ENCODE peak calls at places on chromosomes 1 and 21, in eight cellular contexts. C is uterus, D is T-cell, U is foreskin fibroblast, I is NCI-H187, Q is Peyer's patch, M is NT2/D1, V is mesendoderm. E is an unnamed sample.
A peak's percentile ranks its signal among the peaks of the same experiment; 100 is the strongest.

GRCh38 chr1:201509601-201510374 is 2.9 kb upstream of the CSRP1 start:
- DNase-seq in M (no peak), Q (no peak), V (no peak), C (no peak), D (no peak), I (no peak), U (no peak), E (no peak)

GRCh38 chr1:18731591-18732235 is 101.1 kb downstream of the PAX7 start:
- DNase-seq in D (no peak), I (no peak), C (no peak), V (peak; percentile 64), Q (no peak), M (no peak), U (no peak), E (no peak)

GRCh38 chr1:37793773-37794371 is at the start of gene MANEAL:
- DNase-seq in Q (peak; percentile 62), I (peak; percentile 20), M (no peak), C (no peak), D (no peak), U (peak; percentile 79), V (peak; percentile 59), E (no peak)

GRCh38 chr21:31475223-31475622 is 131.2 kb upstream of the TIAM1 start:
- DNase-seq in I (no peak), D (no peak), M (no peak), C (no peak), V (no peak), U (no peak), Q (no peak), E (no peak)

GRCh38 chr1:181986907-181987305 is 74.6 kb downstream of the ZNF648 start:
- DNase-seq in U (no peak), Q (no peak), C (no peak), V (no peak), D (no peak), I (no peak), M (no peak), E (no peak)

GRCh38 chr1:166573199-166573598 is 266.1 kb upstream of the POGK start:
- DNase-seq in D (no peak), U (no peak), V (no peak), Q (no peak), I (no peak), M (no peak), C (no peak), E (no peak)

GRCh38 chr1:48105167-48105566 is 108.0 kb upstream of the TRABD2B start:
- DNase-seq in Q (no peak), M (no peak), I (no peak), V (peak; percentile 28), U (peak; percentile 20), D (no peak), C (no peak), E (no peak)

GRCh38 chr21:31731112-31731801 is 661 bp downstream of the SCAF4 start:
- DNase-seq in V (peak; percentile 72), I (no peak), Q (peak; percentile 86), M (no peak), C (peak; percentile 38), D (peak; percentile 44), U (peak; percentile 57), E (no peak)

GRCh38 chr1:98315309-98315708 is 346.2 kb upstream of the SNX7 start:
- DNase-seq in V (no peak), D (no peak), Q (no peak), U (peak; percentile 85), C (no peak), I (no peak), M (no peak), E (no peak)

GRCh38 chr1:230277201-230277771 is 148.8 kb downstream of the PGBD5 start:
- DNase-seq in I (peak; percentile 39), U (no peak), C (peak; percentile 6), M (peak; percentile 98), Q (peak; percentile 76), V (peak; percentile 91), D (peak; percentile 17), E (no peak)

GRCh38 chr21:41883582-41883981 is 4.4 kb upstream of the PRDM15 start:
- DNase-seq in U (peak; percentile 11), Q (no peak), M (no peak), I (no peak), D (no peak), C (no peak), V (no peak), E (no peak)

GRCh38 chr21:16794944-16795343 is 717.9 kb upstream of the CXADR start:
- DNase-seq in U (peak; percentile 97), V (peak; percentile 11), D (no peak), I (no peak), C (peak; percentile 40), M (no peak), Q (no peak), E (no peak)

GRCh38 chr1:234823191-234824176 is 213.5 kb upstream of the IRF2BP2 start:
- DNase-seq in D (no peak), C (no peak), V (no peak), Q (peak; percentile 91), M (no peak), U (no peak), I (no peak), E (no peak)

GRCh38 chr1:221035680-221036153 is 156.5 kb downstream of the HLX start:
- DNase-seq in V (peak; percentile 75), Q (no peak), D (no peak), U (peak; percentile 58), C (no peak), M (no peak), I (no peak), E (no peak)

GRCh38 chr1:93638981-93639380 is 42.7 kb downstream of the BCAR3 start:
- DNase-seq in Q (no peak), V (peak; percentile 69), I (no peak), D (no peak), U (no peak), M (no peak), C (no peak), E (no peak)

GRCh38 chr1:59605761-59606160 is 209.0 kb upstream of the HOOK1 start:
- DNase-seq in U (peak; percentile 83), D (no peak), Q (no peak), V (no peak), I (no peak), M (no peak), C (no peak), E (no peak)

GRCh38 chr21:44914176-44914874 is 6.4 kb downstream of the ITGB2 start:
- DNase-seq in I (no peak), U (no peak), M (no peak), Q (peak; percentile 83), V (no peak), D (peak; percentile 42), C (no peak), E (no peak)

GRCh38 chr1:30908446-30908885 is at the start of gene SDC3:
- DNase-seq in Q (no peak), V (no peak), D (no peak), C (no peak), U (peak; percentile 72), I (no peak), M (no peak), E (no peak)

GRCh38 chr1:11930571-11931445 is 3.7 kb upstream of the PLOD1 start:
- DNase-seq in I (no peak), D (no peak), Q (no peak), C (no peak), M (no peak), U (peak; percentile 79), V (peak; percentile 91), E (no peak)

GRCh38 chr1:242062271-242062670 is 63.4 kb upstream of the MAP1LC3C start:
- DNase-seq in I (no peak), Q (no peak), C (no peak), V (no peak), U (no peak), M (no peak), D (no peak), E (no peak)

GRCh38 chr1:30218438-30218837 is 504.9 kb downstream of the MATN1 start:
- DNase-seq in D (no peak), U (no peak), Q (no peak), C (no peak), V (no peak), M (no peak), I (no peak), E (no peak)

GRCh38 chr1:64121766-64122385 is 81.5 kb upstream of the UBE2U start:
- DNase-seq in I (no peak), M (no peak), C (no peak), U (peak; percentile 57), V (no peak), Q (no peak), D (no peak), E (no peak)

GRCh38 chr1:38586993-38587646 is 272.5 kb downstream of the RRAGC start:
- DNase-seq in V (peak; percentile 76), I (no peak), C (no peak), M (peak; percentile 55), Q (peak; percentile 54), D (peak; percentile 14), U (no peak), E (no peak)

GRCh38 chr1:226400519-226401406 is 7.1 kb downstream of the PARP1 start:
- DNase-seq in M (no peak), D (no peak), C (no peak), V (no peak), U (no peak), Q (no peak), I (no peak), E (no peak)

GRCh38 chr1:226134170-226135058 is 52.1 kb downstream of the ACBD3 start:
- DNase-seq in M (no peak), I (no peak), V (no peak), U (no peak), D (no peak), Q (peak; percentile 41), C (peak; percentile 13), E (no peak)

GRCh38 chr21:37369307-37369854 is 2.8 kb downstream of the DYRK1A start:
- DNase-seq in C (no peak), U (no peak), V (no peak), M (no peak), D (no peak), Q (no peak), I (no peak), E (no peak)

GRCh38 chr1:64956241-64956640 is 10.1 kb downstream of the JAK1 start:
- DNase-seq in U (peak; percentile 54), C (no peak), I (no peak), D (no peak), M (no peak), V (peak; percentile 53), Q (peak; percentile 61), E (no peak)

GRCh38 chr1:201505505-201505893 is 1.4 kb downstream of the CSRP1 start:
- DNase-seq in I (no peak), U (peak; percentile 46), V (peak; percentile 76), M (peak; percentile 68), D (no peak), C (no peak), Q (no peak), E (no peak)

GRCh38 chr1:5273280-5274003 is 619.0 kb downstream of the AJAP1 start:
- DNase-seq in V (peak; percentile 61), Q (no peak), M (no peak), C (no peak), U (no peak), I (no peak), D (no peak), E (no peak)

GRCh38 chr1:242524571-242525359 is at the start of gene PLD5:
- DNase-seq in D (no peak), C (peak; percentile 35), V (peak; percentile 49), U (peak; percentile 42), I (no peak), Q (no peak), M (peak; percentile 40), E (no peak)

GRCh38 chr1:38258085-38258484 is 211.5 kb upstream of the POU3F1 start:
- DNase-seq in V (no peak), C (no peak), U (no peak), Q (no peak), D (no peak), I (no peak), M (no peak), E (no peak)

GRCh38 chr1:82086739-82087138 is 286.0 kb downstream of the ADGRL2 start:
- DNase-seq in V (peak; percentile 19), Q (no peak), U (peak; percentile 74), I (no peak), C (no peak), M (no peak), D (no peak), E (no peak)

GRCh38 chr1:68294354-68295066 is 62.2 kb upstream of the WLS start:
- DNase-seq in V (peak; percentile 63), Q (no peak), U (no peak), D (no peak), C (no peak), M (no peak), I (no peak), E (no peak)

GRCh38 chr1:185719021-185719420 is 15.2 kb upstream of the HMCN1 start:
- DNase-seq in M (no peak), V (peak; percentile 77), Q (no peak), I (no peak), D (no peak), C (no peak), U (peak; percentile 96), E (peak; percentile 25)

E was measured in tibial nerve.